ENCODE peak calls at places on chromosomes 3 and 15, in nine cellular contexts. One of them, this sample, is unnamed. For H3K27me3 and H3K36me3, the result is how much of the 10 kb centered on the place peaks cover.

GRCh38 chr15:62262305-62262941 is 97.3 kb upstream of the C2CD4B start:
- DNase-seq in ovary: no peak
- DNase-seq in breast epithelium: no peak
- DNase-seq in esophagus muscularis mucosa: no peak
- DNase-seq in IMR-90: peak
- DNase-seq in thyroid gland: no peak
- DNase-seq in transverse colon: no peak
- DNase-seq in sigmoid colon: no peak
- DNase-seq in tibial nerve: no peak
- DNase-seq in this sample: no peak

GRCh38 chr3:155753038-155753647 is 8.3 kb upstream of the PLCH1 start:
- DNase-seq in sigmoid colon: no peak
- DNase-seq in transverse colon: no peak
- DNase-seq in IMR-90: peak
- DNase-seq in ovary: no peak
- DNase-seq in breast epithelium: no peak
- DNase-seq in esophagus muscularis mucosa: no peak
- DNase-seq in tibial nerve: no peak
- DNase-seq in thyroid gland: no peak
- DNase-seq in this sample: no peak

GRCh38 chr3:46469680-46470357 is 5.1 kb upstream of the LTF start:
- DNase-seq in IMR-90: no peak
- DNase-seq in esophagus muscularis mucosa: no peak
- DNase-seq in ovary: no peak
- DNase-seq in breast epithelium: no peak
- DNase-seq in sigmoid colon: no peak
- DNase-seq in transverse colon: no peak
- DNase-seq in tibial nerve: no peak
- DNase-seq in thyroid gland: no peak
- DNase-seq in this sample: peak

GRCh38 chr3:176961916-176962315 is 235.4 kb downstream of the TBL1XR1 start:
- DNase-seq in IMR-90: peak
- DNase-seq in breast epithelium: no peak
- DNase-seq in tibial nerve: no peak
- DNase-seq in esophagus muscularis mucosa: no peak
- DNase-seq in ovary: no peak
- DNase-seq in sigmoid colon: no peak
- DNase-seq in thyroid gland: no peak
- DNase-seq in transverse colon: no peak
- DNase-seq in this sample: no peak

GRCh38 chr3:45688194-45688881 is 858 bp upstream of the SACM1L start:
- DNase-seq in transverse colon: peak
- DNase-seq in breast epithelium: no peak
- DNase-seq in IMR-90: peak
- DNase-seq in thyroid gland: peak
- DNase-seq in ovary: peak
- DNase-seq in esophagus muscularis mucosa: no peak
- DNase-seq in tibial nerve: no peak
- DNase-seq in sigmoid colon: no peak
- DNase-seq in this sample: peak

GRCh38 chr15:43763819-43764446 is 12.8 kb downstream of the ELL3 start:
- DNase-seq in tibial nerve: no peak
- DNase-seq in IMR-90: peak
- DNase-seq in transverse colon: no peak
- DNase-seq in breast epithelium: no peak
- DNase-seq in sigmoid colon: no peak
- DNase-seq in esophagus muscularis mucosa: no peak
- DNase-seq in thyroid gland: no peak
- DNase-seq in ovary: no peak
- DNase-seq in this sample: no peak

GRCh38 chr3:100045696-100046095 is 68.6 kb downstream of the FILIP1L start:
- DNase-seq in tibial nerve: peak
- DNase-seq in breast epithelium: no peak
- DNase-seq in esophagus muscularis mucosa: no peak
- DNase-seq in thyroid gland: peak
- DNase-seq in sigmoid colon: peak
- DNase-seq in IMR-90: peak
- DNase-seq in ovary: peak
- DNase-seq in transverse colon: peak
- DNase-seq in this sample: no peak

GRCh38 chr3:111311126-111311525 is 230.9 kb upstream of the CD96 start:
- DNase-seq in transverse colon: no peak
- DNase-seq in tibial nerve: no peak
- DNase-seq in IMR-90: no peak
- DNase-seq in thyroid gland: no peak
- DNase-seq in sigmoid colon: no peak
- DNase-seq in breast epithelium: no peak
- DNase-seq in ovary: no peak
- DNase-seq in esophagus muscularis mucosa: no peak
- DNase-seq in this sample: no peak

GRCh38 chr15:54277834-54278233 is 299.6 kb downstream of the UNC13C start:
- DNase-seq in thyroid gland: no peak
- DNase-seq in tibial nerve: no peak
- DNase-seq in transverse colon: no peak
- DNase-seq in ovary: no peak
- DNase-seq in esophagus muscularis mucosa: no peak
- DNase-seq in sigmoid colon: no peak
- DNase-seq in IMR-90: no peak
- DNase-seq in breast epithelium: no peak
- DNase-seq in this sample: no peak

GRCh38 chr3:139534444-139534812 is 5.1 kb downstream of the RBP1 start:
- DNase-seq in sigmoid colon: peak
- DNase-seq in thyroid gland: peak
- DNase-seq in ovary: no peak
- DNase-seq in IMR-90: peak
- DNase-seq in tibial nerve: no peak
- DNase-seq in transverse colon: peak
- DNase-seq in breast epithelium: peak
- DNase-seq in esophagus muscularis mucosa: no peak
- DNase-seq in this sample: peak

GRCh38 chr3:144496116-144496835 is 524.7 kb downstream of the DIPK2A start:
- DNase-seq in thyroid gland: no peak
- DNase-seq in sigmoid colon: no peak
- DNase-seq in breast epithelium: peak
- DNase-seq in transverse colon: no peak
- DNase-seq in IMR-90: no peak
- DNase-seq in ovary: no peak
- DNase-seq in esophagus muscularis mucosa: no peak
- DNase-seq in tibial nerve: no peak
- DNase-seq in this sample: no peak

GRCh38 chr3:110237091-110237615 is 834.5 kb upstream of the NECTIN3 start:
- DNase-seq in breast epithelium: no peak
- DNase-seq in tibial nerve: no peak
- DNase-seq in sigmoid colon: no peak
- DNase-seq in transverse colon: no peak
- DNase-seq in esophagus muscularis mucosa: no peak
- DNase-seq in thyroid gland: no peak
- DNase-seq in ovary: no peak
- DNase-seq in IMR-90: no peak
- DNase-seq in this sample: no peak

GRCh38 chr15:39585394-39585841 is 4.5 kb downstream of the THBS1 start:
- DNase-seq in sigmoid colon: no peak
- DNase-seq in tibial nerve: no peak
- DNase-seq in esophagus muscularis mucosa: no peak
- DNase-seq in breast epithelium: no peak
- DNase-seq in transverse colon: peak
- DNase-seq in thyroid gland: no peak
- DNase-seq in IMR-90: peak
- DNase-seq in ovary: no peak
- DNase-seq in this sample: no peak
- TF ChIP-seq POLR2A in sigmoid colon: no peak
- TF ChIP-seq POLR2A in tibial nerve: no peak
- TF ChIP-seq POLR2A in esophagus muscularis mucosa: peak
- TF ChIP-seq POLR2A in breast epithelium: no peak
- TF ChIP-seq POLR2A in transverse colon: no peak
- TF ChIP-seq POLR2A in thyroid gland: no peak
- TF ChIP-seq POLR2A in IMR-90: peak
- TF ChIP-seq POLR2A in ovary: no peak
- TF ChIP-seq POLR2A in this sample: no peak

GRCh38 chr15:74368121-74368520 is 675 bp upstream of the CYP11A1 start:
- DNase-seq in sigmoid colon: peak
- DNase-seq in ovary: no peak
- DNase-seq in tibial nerve: no peak
- DNase-seq in IMR-90: no peak
- DNase-seq in transverse colon: no peak
- DNase-seq in esophagus muscularis mucosa: no peak
- DNase-seq in thyroid gland: no peak
- DNase-seq in breast epithelium: no peak
- DNase-seq in this sample: no peak

GRCh38 chr15:74365619-74366445 is 1.6 kb downstream of the CYP11A1 start:
- DNase-seq in sigmoid colon: peak
- DNase-seq in tibial nerve: peak
- DNase-seq in breast epithelium: no peak
- DNase-seq in ovary: peak
- DNase-seq in esophagus muscularis mucosa: no peak
- DNase-seq in thyroid gland: peak
- DNase-seq in IMR-90: peak
- DNase-seq in transverse colon: peak
- DNase-seq in this sample: peak

GRCh38 chr15:74364936-74365618 is 2.4 kb downstream of the CYP11A1 start:
- DNase-seq in esophagus muscularis mucosa: no peak
- DNase-seq in thyroid gland: no peak
- DNase-seq in sigmoid colon: peak
- DNase-seq in tibial nerve: no peak
- DNase-seq in transverse colon: no peak
- DNase-seq in breast epithelium: no peak
- DNase-seq in ovary: no peak
- DNase-seq in IMR-90: peak
- DNase-seq in this sample: no peak

GRCh38 chr15:74367296-74367854 is at the start of gene CYP11A1:
- DNase-seq in thyroid gland: no peak
- DNase-seq in IMR-90: no peak
- DNase-seq in breast epithelium: no peak
- DNase-seq in transverse colon: no peak
- DNase-seq in ovary: no peak
- DNase-seq in sigmoid colon: peak
- DNase-seq in tibial nerve: no peak
- DNase-seq in esophagus muscularis mucosa: no peak
- DNase-seq in this sample: no peak

GRCh38 chr15:74362482-74362881 is 5.0 kb downstream of the CYP11A1 start:
- DNase-seq in transverse colon: no peak
- DNase-seq in IMR-90: no peak
- DNase-seq in sigmoid colon: no peak
- DNase-seq in tibial nerve: no peak
- DNase-seq in ovary: no peak
- DNase-seq in esophagus muscularis mucosa: no peak
- DNase-seq in thyroid gland: no peak
- DNase-seq in breast epithelium: no peak
- DNase-seq in this sample: no peak
- H3K27me3 ChIP-seq in transverse colon: under half
- H3K27me3 ChIP-seq in IMR-90: under half
- H3K27me3 ChIP-seq in sigmoid colon: under half
- H3K27me3 ChIP-seq in tibial nerve: under half
- H3K27me3 ChIP-seq in ovary: under half
- H3K27me3 ChIP-seq in esophagus muscularis mucosa: under half
- H3K27me3 ChIP-seq in thyroid gland: under half
- H3K27me3 ChIP-seq in breast epithelium: under half
- H3K27me3 ChIP-seq in this sample: under half

GRCh38 chr3:33026267-33026666 is 70.7 kb downstream of the GLB1 start:
- DNase-seq in esophagus muscularis mucosa: no peak
- DNase-seq in sigmoid colon: no peak
- DNase-seq in breast epithelium: no peak
- DNase-seq in IMR-90: no peak
- DNase-seq in transverse colon: no peak
- DNase-seq in thyroid gland: no peak
- DNase-seq in tibial nerve: no peak
- DNase-seq in ovary: no peak
- DNase-seq in this sample: no peak

GRCh38 chr3:33023176-33024136 is 72.0 kb downstream of the CCR4 start:
- DNase-seq in tibial nerve: no peak
- DNase-seq in IMR-90: no peak
- DNase-seq in esophagus muscularis mucosa: no peak
- DNase-seq in transverse colon: no peak
- DNase-seq in thyroid gland: no peak
- DNase-seq in ovary: no peak
- DNase-seq in sigmoid colon: no peak
- DNase-seq in breast epithelium: no peak
- DNase-seq in this sample: no peak

GRCh38 chr3:33030246-33030645 is 66.7 kb downstream of the GLB1 start:
- DNase-seq in sigmoid colon: no peak
- DNase-seq in breast epithelium: no peak
- DNase-seq in IMR-90: no peak
- DNase-seq in tibial nerve: no peak
- DNase-seq in ovary: no peak
- DNase-seq in thyroid gland: no peak
- DNase-seq in esophagus muscularis mucosa: no peak
- DNase-seq in transverse colon: no peak
- DNase-seq in this sample: no peak

GRCh38 chr3:33025648-33026178 is 71.2 kb downstream of the GLB1 start:
- DNase-seq in IMR-90: no peak
- DNase-seq in esophagus muscularis mucosa: no peak
- DNase-seq in transverse colon: no peak
- DNase-seq in thyroid gland: no peak
- DNase-seq in sigmoid colon: no peak
- DNase-seq in ovary: no peak
- DNase-seq in tibial nerve: no peak
- DNase-seq in breast epithelium: no peak
- DNase-seq in this sample: no peak

DNA sequence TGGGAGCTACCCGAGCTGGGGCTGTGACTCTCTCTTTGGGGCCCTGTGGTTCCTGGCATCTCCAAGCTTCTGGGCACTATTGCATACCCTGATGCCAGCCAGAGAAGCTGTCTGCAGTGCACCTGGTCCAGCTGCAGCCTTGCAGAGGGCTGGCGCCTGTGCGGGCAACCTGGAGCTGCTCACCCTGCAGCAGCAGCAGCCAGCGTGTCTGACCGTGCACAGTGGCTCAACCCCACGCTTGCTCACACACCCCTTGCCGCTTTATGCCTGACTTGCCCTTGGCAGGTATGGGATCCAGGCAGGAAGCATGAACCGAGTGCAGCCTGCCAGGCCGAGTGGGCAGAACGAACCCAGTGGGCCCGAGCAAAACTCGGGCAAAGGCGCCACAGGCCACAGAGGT is 69.9 kb downstream of the GLB1 start:
- DNase-seq in IMR-90: no peak
- DNase-seq in breast epithelium: no peak
- DNase-seq in transverse colon: no peak
- DNase-seq in tibial nerve: no peak
- DNase-seq in ovary: no peak
- DNase-seq in thyroid gland: no peak
- DNase-seq in sigmoid colon: no peak
- DNase-seq in esophagus muscularis mucosa: no peak
- DNase-seq in this sample: no peak
- H3K36me3 ChIP-seq in IMR-90: under half
- H3K36me3 ChIP-seq in breast epithelium: under half
- H3K36me3 ChIP-seq in transverse colon: under half
- H3K36me3 ChIP-seq in tibial nerve: under half
- H3K36me3 ChIP-seq in ovary: under half
- H3K36me3 ChIP-seq in thyroid gland: under half
- H3K36me3 ChIP-seq in sigmoid colon: under half
- H3K36me3 ChIP-seq in esophagus muscularis mucosa: under half
- H3K36me3 ChIP-seq in this sample: under half

DNA sequence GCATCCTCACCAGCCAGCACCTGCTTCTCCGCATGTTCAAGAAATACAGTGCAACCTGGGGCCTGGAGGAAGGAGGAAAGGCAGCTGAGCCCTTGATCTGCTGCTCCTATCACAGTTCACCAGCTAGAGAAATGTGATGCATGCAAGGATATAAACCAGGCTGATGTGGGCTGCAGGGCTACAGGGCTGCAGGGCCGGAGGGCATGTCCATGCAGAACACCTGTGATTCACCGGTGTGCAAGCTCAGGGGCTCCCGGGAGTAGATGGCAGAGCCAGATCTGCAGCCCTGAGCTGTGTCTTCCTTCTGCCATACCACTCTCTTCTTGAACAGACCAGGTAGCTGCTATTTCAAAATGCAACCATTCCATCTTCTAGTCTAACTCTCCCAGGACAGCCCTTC is 84.9 kb downstream of the HMG20A start:
- DNase-seq in IMR-90: no peak
- DNase-seq in ovary: no peak
- DNase-seq in transverse colon: no peak
- DNase-seq in thyroid gland: no peak
- DNase-seq in breast epithelium: no peak
- DNase-seq in esophagus muscularis mucosa: no peak
- DNase-seq in tibial nerve: no peak
- DNase-seq in sigmoid colon: peak
- DNase-seq in this sample: no peak
- TF ChIP-seq POLR2A in IMR-90: no peak
- TF ChIP-seq POLR2A in ovary: no peak
- TF ChIP-seq POLR2A in transverse colon: no peak
- TF ChIP-seq POLR2A in thyroid gland: no peak
- TF ChIP-seq POLR2A in breast epithelium: no peak
- TF ChIP-seq POLR2A in esophagus muscularis mucosa: no peak
- TF ChIP-seq POLR2A in tibial nerve: no peak
- TF ChIP-seq POLR2A in sigmoid colon: no peak
- TF ChIP-seq POLR2A in this sample: no peak

This sample was measured in body of pancreas.